ENCODE peak calls at places on chromosomes 12 and 14, in four cellular contexts. One of them, this sample, is unnamed.
A peak's percentile ranks its signal among the peaks of the same experiment; 100 is the strongest.

GRCh38 chr12:27493260-27493935 is 30.6 kb upstream of the PPFIBP1 start:
- DNase-seq in PC-3: peak; percentile 65
- DNase-seq in hepatocyte: no peak
- DNase-seq in A549: peak; percentile 25
- DNase-seq in this sample: peak; percentile 72

GRCh38 chr14:57068511-57068910 is 200.2 kb downstream of the EXOC5 start:
- DNase-seq in hepatocyte: no peak
- DNase-seq in PC-3: no peak
- DNase-seq in A549: no peak
- DNase-seq in this sample: no peak

GRCh38 chr12:96907681-96908163 is 665 bp downstream of the NEDD1 start:
- DNase-seq in PC-3: no peak
- DNase-seq in hepatocyte: peak; percentile 33
- DNase-seq in A549: peak; percentile 26
- DNase-seq in this sample: peak; percentile 36

GRCh38 chr14:106436310-106436905 is 910.0 kb downstream of the TMEM121 start:
- DNase-seq in PC-3: no peak
- DNase-seq in A549: peak; percentile 55
- DNase-seq in hepatocyte: no peak
- DNase-seq in this sample: no peak

GRCh38 chr12:32312049-32312670 is 87.2 kb upstream of the FGD4 start:
- DNase-seq in hepatocyte: peak; percentile 81
- DNase-seq in PC-3: peak; percentile 68
- DNase-seq in A549: peak; percentile 80
- DNase-seq in this sample: no peak

GRCh38 chr12:66603458-66603857 is 75.4 kb downstream of the GRIP1 start:
- DNase-seq in PC-3: peak; percentile 3
- DNase-seq in A549: no peak
- DNase-seq in hepatocyte: peak; percentile 20
- DNase-seq in this sample: no peak

GRCh38 chr12:56188786-56189335 is 422 bp downstream of the SMARCC2 start:
- DNase-seq in hepatocyte: peak; percentile 72
- DNase-seq in A549: no peak
- DNase-seq in PC-3: no peak
- DNase-seq in this sample: no peak

GRCh38 chr12:57099062-57099714 is 10.3 kb downstream of the NAB2 start:
- DNase-seq in PC-3: peak; percentile 34
- DNase-seq in A549: no peak
- DNase-seq in hepatocyte: no peak
- DNase-seq in this sample: no peak

GRCh38 chr12:96578526-96579125 is 89.2 kb downstream of the CFAP54 start:
- DNase-seq in A549: peak; percentile 66
- DNase-seq in hepatocyte: peak; percentile 70
- DNase-seq in PC-3: peak; percentile 80
- DNase-seq in this sample: peak; percentile 36

GRCh38 chr14:74302160-74302628 is 540 bp downstream of the ABCD4 start:
- DNase-seq in A549: peak; percentile 51
- DNase-seq in hepatocyte: peak; percentile 63
- DNase-seq in PC-3: peak; percentile 43
- DNase-seq in this sample: peak; percentile 52

GRCh38 chr12:1529862-1530591 is 64.4 kb downstream of the FBXL14 start:
- DNase-seq in PC-3: no peak
- DNase-seq in hepatocyte: peak; percentile 44
- DNase-seq in A549: no peak
- DNase-seq in this sample: no peak

GRCh38 chr12:1488908-1489381 is 105.4 kb downstream of the FBXL14 start:
- DNase-seq in hepatocyte: peak; percentile 37
- DNase-seq in PC-3: no peak
- DNase-seq in A549: no peak
- DNase-seq in this sample: peak; percentile 12

GRCh38 chr14:23629831-23630396 is 6.2 kb upstream of the DHRS2 start:
- DNase-seq in A549: no peak
- DNase-seq in PC-3: peak; percentile 43
- DNase-seq in hepatocyte: no peak
- DNase-seq in this sample: peak; percentile 26

GRCh38 chr12:51972849-51973273 is 21.4 kb downstream of the ACVR1B start:
- DNase-seq in hepatocyte: peak; percentile 37
- DNase-seq in A549: no peak
- DNase-seq in PC-3: no peak
- DNase-seq in this sample: peak; percentile 34

GRCh38 chr14:68359862-68360552 is 432.9 kb downstream of the ZFP36L1 start:
- DNase-seq in A549: peak; percentile 78
- DNase-seq in PC-3: peak; percentile 28
- DNase-seq in hepatocyte: peak; percentile 79
- DNase-seq in this sample: peak; percentile 31

GRCh38 chr12:40202095-40203059 is 22.4 kb upstream of the LRRK2 start:
- DNase-seq in PC-3: no peak
- DNase-seq in A549: no peak
- DNase-seq in hepatocyte: no peak
- DNase-seq in this sample: no peak

DNA sequence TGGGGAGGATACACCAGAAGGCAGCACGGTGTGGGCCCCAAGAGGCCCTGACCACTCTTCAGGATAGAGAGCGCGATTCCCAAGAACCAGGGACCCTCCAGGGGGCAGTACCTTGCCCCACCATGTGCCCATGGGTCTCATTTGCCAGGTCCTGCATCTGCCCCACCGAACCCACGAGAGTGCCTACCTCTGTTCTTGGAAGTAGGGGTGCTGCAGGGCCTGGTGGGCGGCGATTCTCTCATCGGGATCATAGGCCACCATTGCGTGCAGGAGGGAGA is 72.7 kb downstream of the MOK start:
- DNase-seq in A549: no peak
- DNase-seq in hepatocyte: no peak
- DNase-seq in PC-3: no peak
- DNase-seq in this sample: no peak
- TF ChIP-seq CTCF in A549: no peak
- TF ChIP-seq CTCF in hepatocyte: no peak
- TF ChIP-seq CTCF in PC-3: no peak
- TF ChIP-seq CTCF in this sample: no peak

GRCh38 chr12:77107121-77107520 is 41.8 kb upstream of the E2F7 start:
- DNase-seq in A549: no peak
- DNase-seq in hepatocyte: no peak
- DNase-seq in PC-3: no peak
- DNase-seq in this sample: no peak

GRCh38 chr12:77102691-77103090 is 37.3 kb upstream of the E2F7 start:
- DNase-seq in A549: no peak
- DNase-seq in hepatocyte: no peak
- DNase-seq in PC-3: peak; percentile 81
- DNase-seq in this sample: peak; percentile 64

GRCh38 chr12:77104281-77104680 is 38.9 kb upstream of the E2F7 start:
- DNase-seq in hepatocyte: no peak
- DNase-seq in A549: no peak
- DNase-seq in PC-3: no peak
- DNase-seq in this sample: no peak

GRCh38 chr12:77102123-77102522 is 36.8 kb upstream of the E2F7 start:
- DNase-seq in hepatocyte: no peak
- DNase-seq in PC-3: no peak
- DNase-seq in A549: no peak
- DNase-seq in this sample: no peak

GRCh38 chr12:77104792-77105191 is 39.4 kb upstream of the E2F7 start:
- DNase-seq in hepatocyte: no peak
- DNase-seq in A549: no peak
- DNase-seq in PC-3: peak; percentile 31
- DNase-seq in this sample: peak; percentile 40
- H3K27ac ChIP-seq in hepatocyte: no peak overlapping the region
- H3K27ac ChIP-seq in A549: no peak overlapping the region
- H3K27ac ChIP-seq in PC-3: no peak overlapping the region
- H3K27ac ChIP-seq in this sample: no peak overlapping the region

GRCh38 chr12:116188581-116188980 is 88.9 kb downstream of the MED13L start:
- DNase-seq in A549: no peak
- DNase-seq in hepatocyte: no peak
- DNase-seq in PC-3: no peak
- DNase-seq in this sample: no peak
- H3K4me1 ChIP-seq in A549: peaks cover 66% of the 10 kb centered on the region
- H3K4me1 ChIP-seq in hepatocyte: peaks cover 23% of the 10 kb centered on the region
- H3K4me1 ChIP-seq in PC-3: no peaks in the 10 kb centered on the region
- H3K4me1 ChIP-seq in this sample: peaks cover 21% of the 10 kb centered on the region

GRCh38 chr12:6056406-6057211 is 67.9 kb downstream of the VWF start:
- DNase-seq in hepatocyte: no peak
- DNase-seq in PC-3: no peak
- DNase-seq in A549: peak; percentile 39
- DNase-seq in this sample: no peak
- TF ChIP-seq CTCF in hepatocyte: peak; percentile 39
- TF ChIP-seq CTCF in PC-3: peak; percentile 43
- TF ChIP-seq CTCF in A549: no peak
- TF ChIP-seq CTCF in this sample: peak; percentile 45

GRCh38 chr14:93008381-93008780 is 85.4 kb downstream of the CHGA start:
- DNase-seq in PC-3: peak; percentile 45
- DNase-seq in A549: no peak
- DNase-seq in hepatocyte: no peak
- DNase-seq in this sample: no peak
- H3K27ac ChIP-seq in PC-3: peak overlapping the region; percentile 45
- H3K27ac ChIP-seq in A549: peak overlapping the region; percentile 25
- H3K27ac ChIP-seq in hepatocyte: no peak overlapping the region
- H3K27ac ChIP-seq in this sample: no peak overlapping the region

DNA sequence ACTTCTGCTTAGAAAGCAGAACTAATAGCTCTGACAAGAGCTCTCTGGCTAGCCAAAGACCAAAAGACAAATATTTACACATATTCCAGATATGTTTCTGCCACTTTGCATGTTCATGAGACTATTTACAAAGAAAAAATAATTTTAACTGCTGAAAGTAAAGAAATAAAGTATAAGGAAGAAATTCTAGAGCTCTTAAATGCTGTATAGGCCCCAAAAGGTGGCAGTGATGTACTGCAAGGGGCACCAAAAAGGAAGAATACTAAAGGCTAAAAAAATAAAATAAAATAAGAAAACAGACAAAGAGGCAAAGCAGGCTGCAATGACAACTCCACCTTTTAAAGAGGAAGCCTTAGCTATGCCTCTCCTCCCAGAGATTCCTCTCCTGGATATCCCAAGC is 23.0 kb downstream of the KLRK1 start:
- DNase-seq in A549: peak; percentile 70
- DNase-seq in hepatocyte: peak; percentile 42
- DNase-seq in PC-3: peak; percentile 49
- DNase-seq in this sample: no peak
- H3K4me1 ChIP-seq in A549: peaks cover 22% of the 10 kb centered on the region
- H3K4me1 ChIP-seq in hepatocyte: peaks cover 37% of the 10 kb centered on the region
- H3K4me1 ChIP-seq in PC-3: peaks cover 35% of the 10 kb centered on the region
- H3K4me1 ChIP-seq in this sample: peaks cover 29% of the 10 kb centered on the region

DNA sequence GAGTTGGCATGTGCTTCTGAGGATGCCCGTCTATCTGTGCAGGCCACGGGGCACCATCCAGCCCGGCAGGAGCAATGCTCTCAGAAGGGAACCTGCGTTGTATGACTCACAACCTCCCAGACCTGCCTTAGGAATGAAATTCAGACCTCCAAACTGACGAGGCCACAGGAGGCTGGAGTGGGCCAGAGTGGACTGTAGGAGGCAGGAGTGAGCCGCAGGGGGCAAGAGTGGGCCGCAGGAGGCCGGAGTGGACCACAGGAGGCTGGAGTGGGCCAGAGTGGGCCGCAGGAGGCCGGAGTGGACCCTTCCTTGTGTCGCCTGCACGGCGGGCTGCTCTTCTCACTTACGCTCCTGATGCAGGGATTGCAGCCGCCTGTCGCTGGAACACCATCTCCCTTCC is 11.1 kb upstream of the FBRSL1 start:
- DNase-seq in A549: no peak
- DNase-seq in hepatocyte: no peak
- DNase-seq in PC-3: peak; percentile 55
- DNase-seq in this sample: no peak
- TF ChIP-seq CTCF in A549: no peak
- TF ChIP-seq CTCF in hepatocyte: no peak
- TF ChIP-seq CTCF in PC-3: peak; percentile 55
- TF ChIP-seq CTCF in this sample: peak; percentile 25

GRCh38 chr12:123598522-123598921 is 3.4 kb upstream of the DDX55 start:
- DNase-seq in A549: no peak
- DNase-seq in hepatocyte: no peak
- DNase-seq in PC-3: no peak
- DNase-seq in this sample: no peak
- H3K27ac ChIP-seq in A549: no peak overlapping the region
- H3K27ac ChIP-seq in hepatocyte: no peak overlapping the region
- H3K27ac ChIP-seq in PC-3: no peak overlapping the region
- H3K27ac ChIP-seq in this sample: no peak overlapping the region

GRCh38 chr12:24378548-24379011 is 429.1 kb upstream of the SOX5 start:
- DNase-seq in A549: no peak
- DNase-seq in PC-3: no peak
- DNase-seq in hepatocyte: peak; percentile 20
- DNase-seq in this sample: no peak
- H3K4me1 ChIP-seq in A549: no peaks in the 10 kb centered on the region
- H3K4me1 ChIP-seq in PC-3: no peaks in the 10 kb centered on the region
- H3K4me1 ChIP-seq in hepatocyte: no peaks in the 10 kb centered on the region
- H3K4me1 ChIP-seq in this sample: no peaks in the 10 kb centered on the region